ENCODE peak calls at places on chromosomes 12 and 14, in ten cellular contexts. One of them, this sample, is unnamed.
A peak's percentile ranks its signal among the peaks of the same experiment; 100 is the strongest.

GRCh38 chr12:70049596-70050360 is 193.5 kb upstream of the CNOT2 start:
- DNase-seq in glutamatergic neuron: no peak
- DNase-seq in activated T-helper 2 cell treated with anti-CD3 and anti-CD28 coated beads, Interferon-gamma antibody, Interleukin-2, Interleukin-4, amounts not matched to agents 10 μg/mL and 5 μg/mL and 100 μg/mL, durations not matched to agents 14 hours and 24 hours and 36 hours: no peak
- DNase-seq in AG09309: no peak
- DNase-seq in nephron progenitor cell: no peak
- DNase-seq in GM12878: peak; percentile 68
- DNase-seq in activated CD4-positive, alpha-beta T cell treated with anti-CD3 and anti-CD28 coated beads, Interleukin-2, amount 50 U/mL, for 1 hour: no peak
- DNase-seq in non-pigmented ciliary epithelial cell: no peak
- DNase-seq in PC-3: peak; percentile 96
- DNase-seq in SW480: no peak
- DNase-seq in this sample: no peak

GRCh38 chr14:23828001-23828400 is 125.6 kb upstream of the DHRS4 start:
- DNase-seq in glutamatergic neuron: no peak
- DNase-seq in activated T-helper 2 cell treated with anti-CD3 and anti-CD28 coated beads, Interferon-gamma antibody, Interleukin-2, Interleukin-4, amounts not matched to agents 10 μg/mL and 5 μg/mL and 100 μg/mL, durations not matched to agents 14 hours and 24 hours and 36 hours: no peak
- DNase-seq in AG09309: no peak
- DNase-seq in nephron progenitor cell: no peak
- DNase-seq in GM12878: no peak
- DNase-seq in activated CD4-positive, alpha-beta T cell treated with anti-CD3 and anti-CD28 coated beads, Interleukin-2, amount 50 U/mL, for 1 hour: no peak
- DNase-seq in non-pigmented ciliary epithelial cell: no peak
- DNase-seq in PC-3: no peak
- DNase-seq in SW480: peak; percentile 4
- DNase-seq in this sample: no peak

GRCh38 chr12:108310489-108310888 is 28.6 kb downstream of the CMKLR1 start:
- DNase-seq in glutamatergic neuron: no peak
- DNase-seq in activated T-helper 2 cell treated with anti-CD3 and anti-CD28 coated beads, Interferon-gamma antibody, Interleukin-2, Interleukin-4, amounts not matched to agents 10 μg/mL and 5 μg/mL and 100 μg/mL, durations not matched to agents 14 hours and 24 hours and 36 hours: no peak
- DNase-seq in AG09309: no peak
- DNase-seq in nephron progenitor cell: no peak
- DNase-seq in GM12878: no peak
- DNase-seq in activated CD4-positive, alpha-beta T cell treated with anti-CD3 and anti-CD28 coated beads, Interleukin-2, amount 50 U/mL, for 1 hour: no peak
- DNase-seq in non-pigmented ciliary epithelial cell: no peak
- DNase-seq in PC-3: no peak
- DNase-seq in SW480: no peak
- DNase-seq in this sample: no peak

GRCh38 chr12:46825526-46826414 is at the start of gene SLC38A4:
- DNase-seq in glutamatergic neuron: peak; percentile 69
- DNase-seq in activated T-helper 2 cell treated with anti-CD3 and anti-CD28 coated beads, Interferon-gamma antibody, Interleukin-2, Interleukin-4, amounts not matched to agents 10 μg/mL and 5 μg/mL and 100 μg/mL, durations not matched to agents 14 hours and 24 hours and 36 hours: no peak
- DNase-seq in AG09309: no peak
- DNase-seq in nephron progenitor cell: peak; percentile 70
- DNase-seq in GM12878: no peak
- DNase-seq in activated CD4-positive, alpha-beta T cell treated with anti-CD3 and anti-CD28 coated beads, Interleukin-2, amount 50 U/mL, for 1 hour: no peak
- DNase-seq in non-pigmented ciliary epithelial cell: no peak
- DNase-seq in PC-3: no peak
- DNase-seq in SW480: peak; percentile 46
- DNase-seq in this sample: peak; percentile 44

GRCh38 chr14:39988939-39989338 is 556.7 kb upstream of the FBXO33 start:
- DNase-seq in glutamatergic neuron: no peak
- DNase-seq in activated T-helper 2 cell treated with anti-CD3 and anti-CD28 coated beads, Interferon-gamma antibody, Interleukin-2, Interleukin-4, amounts not matched to agents 10 μg/mL and 5 μg/mL and 100 μg/mL, durations not matched to agents 14 hours and 24 hours and 36 hours: no peak
- DNase-seq in AG09309: peak; percentile 2
- DNase-seq in nephron progenitor cell: no peak
- DNase-seq in GM12878: no peak
- DNase-seq in activated CD4-positive, alpha-beta T cell treated with anti-CD3 and anti-CD28 coated beads, Interleukin-2, amount 50 U/mL, for 1 hour: no peak
- DNase-seq in non-pigmented ciliary epithelial cell: peak; percentile 27
- DNase-seq in PC-3: peak; percentile 78
- DNase-seq in SW480: peak; percentile 34
- DNase-seq in this sample: peak; percentile 26

GRCh38 chr14:97177016-97177415 is 379.8 kb downstream of the VRK1 start:
- DNase-seq in glutamatergic neuron: no peak
- DNase-seq in activated T-helper 2 cell treated with anti-CD3 and anti-CD28 coated beads, Interferon-gamma antibody, Interleukin-2, Interleukin-4, amounts not matched to agents 10 μg/mL and 5 μg/mL and 100 μg/mL, durations not matched to agents 14 hours and 24 hours and 36 hours: peak; percentile 19
- DNase-seq in AG09309: no peak
- DNase-seq in nephron progenitor cell: no peak
- DNase-seq in GM12878: no peak
- DNase-seq in activated CD4-positive, alpha-beta T cell treated with anti-CD3 and anti-CD28 coated beads, Interleukin-2, amount 50 U/mL, for 1 hour: peak; percentile 27
- DNase-seq in non-pigmented ciliary epithelial cell: no peak
- DNase-seq in PC-3: peak; percentile 81
- DNase-seq in SW480: peak; percentile 63
- DNase-seq in this sample: peak; percentile 50

GRCh38 chr12:6860116-6860515 is 7.2 kb upstream of the TPI1 start:
- DNase-seq in glutamatergic neuron: no peak
- DNase-seq in activated T-helper 2 cell treated with anti-CD3 and anti-CD28 coated beads, Interferon-gamma antibody, Interleukin-2, Interleukin-4, amounts not matched to agents 10 μg/mL and 5 μg/mL and 100 μg/mL, durations not matched to agents 14 hours and 24 hours and 36 hours: no peak
- DNase-seq in AG09309: no peak
- DNase-seq in nephron progenitor cell: no peak
- DNase-seq in GM12878: no peak
- DNase-seq in activated CD4-positive, alpha-beta T cell treated with anti-CD3 and anti-CD28 coated beads, Interleukin-2, amount 50 U/mL, for 1 hour: no peak
- DNase-seq in non-pigmented ciliary epithelial cell: no peak
- DNase-seq in PC-3: no peak
- DNase-seq in SW480: no peak
- DNase-seq in this sample: no peak

GRCh38 chr14:76348898-76349297 is 27.0 kb upstream of the ESRRB start:
- DNase-seq in glutamatergic neuron: no peak
- DNase-seq in activated T-helper 2 cell treated with anti-CD3 and anti-CD28 coated beads, Interferon-gamma antibody, Interleukin-2, Interleukin-4, amounts not matched to agents 10 μg/mL and 5 μg/mL and 100 μg/mL, durations not matched to agents 14 hours and 24 hours and 36 hours: no peak
- DNase-seq in AG09309: peak; percentile 20
- DNase-seq in nephron progenitor cell: no peak
- DNase-seq in GM12878: no peak
- DNase-seq in activated CD4-positive, alpha-beta T cell treated with anti-CD3 and anti-CD28 coated beads, Interleukin-2, amount 50 U/mL, for 1 hour: no peak
- DNase-seq in non-pigmented ciliary epithelial cell: peak; percentile 30
- DNase-seq in PC-3: peak; percentile 47
- DNase-seq in SW480: peak; percentile 96
- DNase-seq in this sample: no peak

GRCh38 chr14:45526715-45527549 is 273.9 kb upstream of the MIS18BP1 start:
- DNase-seq in glutamatergic neuron: peak; percentile 38
- DNase-seq in activated T-helper 2 cell treated with anti-CD3 and anti-CD28 coated beads, Interferon-gamma antibody, Interleukin-2, Interleukin-4, amounts not matched to agents 10 μg/mL and 5 μg/mL and 100 μg/mL, durations not matched to agents 14 hours and 24 hours and 36 hours: no peak
- DNase-seq in AG09309: no peak
- DNase-seq in nephron progenitor cell: peak; percentile 47
- DNase-seq in GM12878: peak; percentile 1
- DNase-seq in activated CD4-positive, alpha-beta T cell treated with anti-CD3 and anti-CD28 coated beads, Interleukin-2, amount 50 U/mL, for 1 hour: no peak
- DNase-seq in non-pigmented ciliary epithelial cell: peak; percentile 0
- DNase-seq in PC-3: peak; percentile 74
- DNase-seq in SW480: peak; percentile 64
- DNase-seq in this sample: peak; percentile 80

GRCh38 chr14:24232645-24233537 is at the start of gene GMPR2:
- DNase-seq in glutamatergic neuron: no peak
- DNase-seq in activated T-helper 2 cell treated with anti-CD3 and anti-CD28 coated beads, Interferon-gamma antibody, Interleukin-2, Interleukin-4, amounts not matched to agents 10 μg/mL and 5 μg/mL and 100 μg/mL, durations not matched to agents 14 hours and 24 hours and 36 hours: peak; percentile 22
- DNase-seq in AG09309: no peak
- DNase-seq in nephron progenitor cell: no peak
- DNase-seq in GM12878: no peak
- DNase-seq in activated CD4-positive, alpha-beta T cell treated with anti-CD3 and anti-CD28 coated beads, Interleukin-2, amount 50 U/mL, for 1 hour: no peak
- DNase-seq in non-pigmented ciliary epithelial cell: no peak
- DNase-seq in PC-3: no peak
- DNase-seq in SW480: peak; percentile 18
- DNase-seq in this sample: no peak

GRCh38 chr14:100022772-100023451 is 42.3 kb upstream of the EVL start:
- DNase-seq in glutamatergic neuron: no peak
- DNase-seq in activated T-helper 2 cell treated with anti-CD3 and anti-CD28 coated beads, Interferon-gamma antibody, Interleukin-2, Interleukin-4, amounts not matched to agents 10 μg/mL and 5 μg/mL and 100 μg/mL, durations not matched to agents 14 hours and 24 hours and 36 hours: no peak
- DNase-seq in AG09309: peak; percentile 71
- DNase-seq in nephron progenitor cell: peak; percentile 51
- DNase-seq in GM12878: no peak
- DNase-seq in activated CD4-positive, alpha-beta T cell treated with anti-CD3 and anti-CD28 coated beads, Interleukin-2, amount 50 U/mL, for 1 hour: no peak
- DNase-seq in non-pigmented ciliary epithelial cell: no peak
- DNase-seq in PC-3: no peak
- DNase-seq in SW480: no peak
- DNase-seq in this sample: no peak

GRCh38 chr14:95233702-95234241 is 76.4 kb upstream of the DICER1 start:
- DNase-seq in glutamatergic neuron: no peak
- DNase-seq in activated T-helper 2 cell treated with anti-CD3 and anti-CD28 coated beads, Interferon-gamma antibody, Interleukin-2, Interleukin-4, amounts not matched to agents 10 μg/mL and 5 μg/mL and 100 μg/mL, durations not matched to agents 14 hours and 24 hours and 36 hours: no peak
- DNase-seq in AG09309: no peak
- DNase-seq in nephron progenitor cell: no peak
- DNase-seq in GM12878: peak; percentile 69
- DNase-seq in activated CD4-positive, alpha-beta T cell treated with anti-CD3 and anti-CD28 coated beads, Interleukin-2, amount 50 U/mL, for 1 hour: no peak
- DNase-seq in non-pigmented ciliary epithelial cell: no peak
- DNase-seq in PC-3: no peak
- DNase-seq in SW480: no peak
- DNase-seq in this sample: no peak

GRCh38 chr12:80925237-80925636 is 12.5 kb downstream of the LIN7A start:
- DNase-seq in glutamatergic neuron: no peak
- DNase-seq in activated T-helper 2 cell treated with anti-CD3 and anti-CD28 coated beads, Interferon-gamma antibody, Interleukin-2, Interleukin-4, amounts not matched to agents 10 μg/mL and 5 μg/mL and 100 μg/mL, durations not matched to agents 14 hours and 24 hours and 36 hours: no peak
- DNase-seq in AG09309: no peak
- DNase-seq in nephron progenitor cell: no peak
- DNase-seq in GM12878: no peak
- DNase-seq in activated CD4-positive, alpha-beta T cell treated with anti-CD3 and anti-CD28 coated beads, Interleukin-2, amount 50 U/mL, for 1 hour: no peak
- DNase-seq in non-pigmented ciliary epithelial cell: no peak
- DNase-seq in PC-3: no peak
- DNase-seq in SW480: no peak
- DNase-seq in this sample: no peak

GRCh38 chr14:35268946-35269345 is 23.2 kb upstream of the PSMA6 start:
- DNase-seq in glutamatergic neuron: no peak
- DNase-seq in activated T-helper 2 cell treated with anti-CD3 and anti-CD28 coated beads, Interferon-gamma antibody, Interleukin-2, Interleukin-4, amounts not matched to agents 10 μg/mL and 5 μg/mL and 100 μg/mL, durations not matched to agents 14 hours and 24 hours and 36 hours: no peak
- DNase-seq in AG09309: no peak
- DNase-seq in nephron progenitor cell: no peak
- DNase-seq in GM12878: no peak
- DNase-seq in activated CD4-positive, alpha-beta T cell treated with anti-CD3 and anti-CD28 coated beads, Interleukin-2, amount 50 U/mL, for 1 hour: no peak
- DNase-seq in non-pigmented ciliary epithelial cell: no peak
- DNase-seq in PC-3: no peak
- DNase-seq in SW480: no peak
- DNase-seq in this sample: no peak

GRCh38 chr14:60646202-60646886 is 2.9 kb downstream of the SIX1 start:
- DNase-seq in glutamatergic neuron: peak; percentile 51
- DNase-seq in activated T-helper 2 cell treated with anti-CD3 and anti-CD28 coated beads, Interferon-gamma antibody, Interleukin-2, Interleukin-4, amounts not matched to agents 10 μg/mL and 5 μg/mL and 100 μg/mL, durations not matched to agents 14 hours and 24 hours and 36 hours: no peak
- DNase-seq in AG09309: no peak
- DNase-seq in nephron progenitor cell: no peak
- DNase-seq in GM12878: no peak
- DNase-seq in activated CD4-positive, alpha-beta T cell treated with anti-CD3 and anti-CD28 coated beads, Interleukin-2, amount 50 U/mL, for 1 hour: no peak
- DNase-seq in non-pigmented ciliary epithelial cell: no peak
- DNase-seq in PC-3: peak; percentile 45
- DNase-seq in SW480: no peak
- DNase-seq in this sample: no peak

GRCh38 chr12:65294863-65295262 is 16.4 kb downstream of the MSRB3 start:
- DNase-seq in glutamatergic neuron: no peak
- DNase-seq in activated T-helper 2 cell treated with anti-CD3 and anti-CD28 coated beads, Interferon-gamma antibody, Interleukin-2, Interleukin-4, amounts not matched to agents 10 μg/mL and 5 μg/mL and 100 μg/mL, durations not matched to agents 14 hours and 24 hours and 36 hours: no peak
- DNase-seq in AG09309: no peak
- DNase-seq in nephron progenitor cell: no peak
- DNase-seq in GM12878: no peak
- DNase-seq in activated CD4-positive, alpha-beta T cell treated with anti-CD3 and anti-CD28 coated beads, Interleukin-2, amount 50 U/mL, for 1 hour: no peak
- DNase-seq in non-pigmented ciliary epithelial cell: no peak
- DNase-seq in PC-3: no peak
- DNase-seq in SW480: no peak
- DNase-seq in this sample: no peak

GRCh38 chr12:72586456-72586855 is 314.3 kb downstream of the TRHDE start:
- DNase-seq in glutamatergic neuron: no peak
- DNase-seq in activated T-helper 2 cell treated with anti-CD3 and anti-CD28 coated beads, Interferon-gamma antibody, Interleukin-2, Interleukin-4, amounts not matched to agents 10 μg/mL and 5 μg/mL and 100 μg/mL, durations not matched to agents 14 hours and 24 hours and 36 hours: no peak
- DNase-seq in AG09309: no peak
- DNase-seq in nephron progenitor cell: no peak
- DNase-seq in GM12878: no peak
- DNase-seq in activated CD4-positive, alpha-beta T cell treated with anti-CD3 and anti-CD28 coated beads, Interleukin-2, amount 50 U/mL, for 1 hour: no peak
- DNase-seq in non-pigmented ciliary epithelial cell: no peak
- DNase-seq in PC-3: no peak
- DNase-seq in SW480: no peak
- DNase-seq in this sample: no peak

GRCh38 chr12:106722854-106723253 is 51.6 kb upstream of the RIC8B start:
- DNase-seq in glutamatergic neuron: no peak
- DNase-seq in activated T-helper 2 cell treated with anti-CD3 and anti-CD28 coated beads, Interferon-gamma antibody, Interleukin-2, Interleukin-4, amounts not matched to agents 10 μg/mL and 5 μg/mL and 100 μg/mL, durations not matched to agents 14 hours and 24 hours and 36 hours: no peak
- DNase-seq in AG09309: no peak
- DNase-seq in nephron progenitor cell: no peak
- DNase-seq in GM12878: no peak
- DNase-seq in activated CD4-positive, alpha-beta T cell treated with anti-CD3 and anti-CD28 coated beads, Interleukin-2, amount 50 U/mL, for 1 hour: no peak
- DNase-seq in non-pigmented ciliary epithelial cell: no peak
- DNase-seq in PC-3: no peak
- DNase-seq in SW480: no peak
- DNase-seq in this sample: no peak

This sample was measured in D341Med.